ENCODE peak calls at places on chromosome X, in eight cellular contexts. R, I, O, K, W, G, L and Z are unnamed samples.
A peak's percentile ranks its signal among the peaks of the same experiment; 100 is the strongest.

GRCh38 chrX:63738696-63739095 is 46.3 kb downstream of the ARHGEF9 start:
- DNase-seq in R (no peak), W (no peak), K (no peak), L (no peak), O (no peak), I (no peak), G (no peak), Z (no peak)

GRCh38 chrX:107673933-107674479 is 45.7 kb downstream of the PRPS1 start:
- DNase-seq in L (no peak), O (peak; percentile 95), I (peak; percentile 72), R (peak; percentile 84), W (peak; percentile 83), G (peak; percentile 94), K (peak; percentile 90), Z (peak; percentile 68)

GRCh38 chrX:25968920-25969319 is 169.2 kb upstream of the MAGEB18 start:
- DNase-seq in W (no peak), K (no peak), L (no peak), O (peak; percentile 64), G (peak; percentile 27), I (no peak), R (no peak), Z (no peak)

GRCh38 chrX:103210056-103210455 is 4.9 kb upstream of the BEX4 start:
- DNase-seq in I (no peak), W (no peak), O (no peak), K (no peak), R (no peak), G (no peak), L (no peak), Z (no peak)

GRCh38 chrX:51834076-51834475 is 59.3 kb upstream of the MAGED1 start:
- DNase-seq in K (no peak), O (no peak), I (no peak), L (no peak), R (no peak), W (no peak), G (no peak), Z (no peak)

GRCh38 chrX:141469469-141469868 is 115.1 kb downstream of the SPANXA1 start:
- DNase-seq in K (no peak), W (no peak), G (no peak), I (no peak), O (peak; percentile 6), R (no peak), L (peak; percentile 2), Z (no peak)

GRCh38 chrX:47361538-47362511 is 8.6 kb upstream of the ZNF157 start:
- DNase-seq in O (peak; percentile 97), K (peak; percentile 82), W (peak; percentile 69), R (peak; percentile 32), I (peak; percentile 12), L (peak; percentile 78), G (peak; percentile 94), Z (peak; percentile 63)

GRCh38 chrX:95539041-95539440 is 1145.6 kb upstream of the DIAPH2 start:
- DNase-seq in G (no peak), K (no peak), W (no peak), I (no peak), L (no peak), R (no peak), O (no peak), Z (no peak)

GRCh38 chrX:74408310-74408709 is 13.0 kb upstream of the SLC16A2 start:
- DNase-seq in K (no peak), L (no peak), O (no peak), R (no peak), I (no peak), G (no peak), W (no peak), Z (no peak)

GRCh38 chrX:151393514-151393913 is 3.5 kb upstream of the VMA21 start:
- DNase-seq in L (no peak), K (no peak), I (peak; percentile 17), R (peak; percentile 55), G (no peak), O (no peak), W (no peak), Z (no peak)

GRCh38 chrX:137195991-137196390 is 162.2 kb upstream of the GPR101 start:
- DNase-seq in I (no peak), G (no peak), O (peak; percentile 0), R (no peak), W (no peak), K (no peak), L (no peak), Z (no peak)

GRCh38 chrX:146424422-146424821 is 385.1 kb upstream of the CXorf51B start:
- DNase-seq in O (no peak), G (no peak), R (no peak), W (no peak), K (no peak), I (no peak), L (no peak), Z (no peak)
- H3K9me3 ChIP-seq in O (no peaks in the 10 kb centered on the region), G (no peaks in the 10 kb centered on the region), R (no peaks in the 10 kb centered on the region), W (no peaks in the 10 kb centered on the region), K (no peaks in the 10 kb centered on the region), I (peaks cover 2% of the 10 kb centered on the region), L (no peaks in the 10 kb centered on the region), Z (no peaks in the 10 kb centered on the region)

GRCh38 chrX:132226169-132226568 is 6.9 kb upstream of the RAP2C start:
- DNase-seq in W (no peak), K (no peak), L (no peak), G (peak; percentile 38), O (peak; percentile 35), R (no peak), I (no peak), Z (no peak)
- H3K9me3 ChIP-seq in W (no peaks in the 10 kb centered on the region), K (no peaks in the 10 kb centered on the region), L (no peaks in the 10 kb centered on the region), G (no peaks in the 10 kb centered on the region), O (no peaks in the 10 kb centered on the region), R (no peaks in the 10 kb centered on the region), I (no peaks in the 10 kb centered on the region), Z (no peaks in the 10 kb centered on the region)

GRCh38 chrX:67346667-67347066 is 197.2 kb upstream of the AR start:
- DNase-seq in I (no peak), O (no peak), G (no peak), W (no peak), K (no peak), R (no peak), L (no peak), Z (no peak)
- H3K9me3 ChIP-seq in I (no peaks in the 10 kb centered on the region), O (no peaks in the 10 kb centered on the region), G (no peaks in the 10 kb centered on the region), W (no peaks in the 10 kb centered on the region), K (no peaks in the 10 kb centered on the region), R (no peaks in the 10 kb centered on the region), L (no peaks in the 10 kb centered on the region), Z (no peaks in the 10 kb centered on the region)

GRCh38 chrX:68835104-68835442 is 6.3 kb downstream of the EFNB1 start:
- DNase-seq in O (no peak), L (no peak), I (no peak), G (no peak), W (no peak), K (no peak), R (no peak), Z (no peak)
- H3K9me3 ChIP-seq in O (no peaks in the 10 kb centered on the region), L (no peaks in the 10 kb centered on the region), I (no peaks in the 10 kb centered on the region), G (no peaks in the 10 kb centered on the region), W (no peaks in the 10 kb centered on the region), K (no peaks in the 10 kb centered on the region), R (no peaks in the 10 kb centered on the region), Z (no peaks in the 10 kb centered on the region)

DNA sequence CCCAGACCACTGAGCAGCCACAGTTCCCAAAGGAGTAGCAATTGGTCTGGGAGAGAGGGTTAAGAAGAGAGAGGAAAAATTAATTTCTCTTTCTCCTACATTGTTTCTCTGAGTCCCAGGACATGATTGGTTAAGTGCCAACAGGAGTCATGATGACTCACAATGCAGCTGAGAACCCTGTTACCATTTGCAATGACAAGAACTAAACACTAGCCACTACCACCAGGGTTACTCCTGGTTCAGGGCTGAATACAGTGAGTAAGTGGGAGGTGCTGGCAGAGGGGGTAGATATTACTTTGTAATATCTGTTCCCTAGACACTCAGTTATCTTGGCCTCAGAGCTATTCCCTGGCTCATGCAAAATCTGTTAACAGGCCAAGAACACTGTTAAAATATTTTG is 18.0 kb downstream of the ETDC start:
- DNase-seq in O (peak; percentile 86), K (no peak), I (no peak), W (no peak), L (no peak), G (peak; percentile 93), R (no peak), Z (no peak)
- H3K9me3 ChIP-seq in O (no peaks in the 10 kb centered on the region), K (no peaks in the 10 kb centered on the region), I (no peaks in the 10 kb centered on the region), W (peaks cover under 1% of the 10 kb centered on the region), L (no peaks in the 10 kb centered on the region), G (no peaks in the 10 kb centered on the region), R (no peaks in the 10 kb centered on the region), Z (no peaks in the 10 kb centered on the region)

DNA sequence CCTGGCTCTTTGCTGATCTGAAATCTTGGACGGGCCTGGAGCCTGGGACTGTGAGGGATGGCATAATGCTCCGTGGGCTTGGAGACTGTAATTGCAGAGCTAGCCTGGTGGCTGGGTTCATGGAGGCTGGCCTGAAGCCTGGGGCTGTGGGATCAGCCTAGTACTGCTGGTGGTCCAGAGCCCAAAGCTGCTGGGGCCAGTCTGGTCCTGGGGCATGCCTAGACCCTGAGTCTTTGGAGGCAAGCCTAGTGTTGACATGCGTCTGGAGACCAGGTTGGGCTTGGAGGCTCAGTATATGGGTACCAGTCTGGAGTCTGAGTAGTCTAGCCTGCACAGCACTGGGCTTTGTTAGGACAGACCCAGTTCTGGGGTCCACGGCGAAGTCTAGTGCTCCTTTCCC is 172.0 kb upstream of the ZC4H2 start:
- DNase-seq in I (no peak), R (no peak), L (no peak), W (no peak), O (no peak), K (no peak), G (no peak), Z (no peak)
- H3K9me3 ChIP-seq in I (peaks cover 5% of the 10 kb centered on the region), R (no peaks in the 10 kb centered on the region), L (no peaks in the 10 kb centered on the region), W (peaks cover 5% of the 10 kb centered on the region), O (no peaks in the 10 kb centered on the region), K (no peaks in the 10 kb centered on the region), G (no peaks in the 10 kb centered on the region), Z (no peaks in the 10 kb centered on the region)

DNA sequence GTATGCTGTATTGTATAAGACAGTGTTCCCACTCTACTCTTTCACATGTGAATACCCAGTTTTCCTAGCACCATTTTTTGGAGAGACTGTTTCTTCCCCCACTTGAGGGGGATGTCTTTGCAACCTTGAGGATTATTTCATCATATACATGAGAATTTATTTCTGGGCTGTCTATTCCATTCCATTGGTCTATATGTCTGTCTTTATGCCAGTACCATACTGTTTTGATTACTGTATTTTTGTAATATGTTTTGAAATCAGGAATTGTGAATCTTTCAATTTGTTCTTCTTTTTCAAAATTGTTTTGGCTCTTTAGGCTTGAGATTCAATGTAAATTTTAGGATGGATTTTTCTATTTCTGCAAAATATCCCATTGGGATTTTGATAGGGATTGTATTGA is 15.8 kb upstream of the LHFPL1 start:
- DNase-seq in G (no peak), O (no peak), K (no peak), W (no peak), R (no peak), I (no peak), L (no peak), Z (no peak)
- H3K9me3 ChIP-seq in G (no peaks in the 10 kb centered on the region), O (no peaks in the 10 kb centered on the region), K (no peaks in the 10 kb centered on the region), W (peaks cover 5% of the 10 kb centered on the region), R (no peaks in the 10 kb centered on the region), I (no peaks in the 10 kb centered on the region), L (no peaks in the 10 kb centered on the region), Z (no peaks in the 10 kb centered on the region)